ENCODE peak calls at places on chromosome 15, in nine cellular contexts. D, L, G, V, P, Q, U, B and E are unnamed samples.

GRCh38 chr15:85757073-85757938 is 37.4 kb downstream of the KLHL25 start:
- DNase-seq in L (no peak), U (no peak), D (no peak), P (no peak), G (no peak), B (no peak), Q (no peak), V (no peak), E (no peak)

GRCh38 chr15:75531041-75531450 is 48.1 kb downstream of the PTPN9 start:
- DNase-seq in U (no peak), L (peak; percentile 40), P (peak; percentile 79), V (peak; percentile 57), D (no peak), G (no peak), B (peak; percentile 6), Q (no peak), E (no peak)

GRCh38 chr15:47496343-47497185 is 220.7 kb upstream of the SEMA6D start:
- DNase-seq in B (no peak), V (no peak), Q (no peak), L (no peak), D (no peak), U (no peak), P (peak; percentile 17), G (no peak), E (no peak)

GRCh38 chr15:69292826-69293420 is 5.8 kb upstream of the PAQR5 start:
- DNase-seq in U (no peak), V (no peak), G (no peak), D (no peak), L (no peak), B (no peak), P (no peak), Q (no peak), E (no peak)

GRCh38 chr15:22888120-22888859 is 49.8 kb downstream of the NIPA2 start:
- DNase-seq in Q (no peak), B (peak; percentile 82), V (peak; percentile 87), L (peak; percentile 99), U (no peak), D (no peak), P (peak; percentile 99), G (no peak), E (no peak)

GRCh38 chr15:85592148-85592547 is 202.6 kb downstream of the KLHL25 start:
- DNase-seq in B (peak; percentile 86), V (peak; percentile 90), G (peak; percentile 71), D (no peak), Q (no peak), P (peak; percentile 95), U (peak; percentile 95), L (peak; percentile 86), E (no peak)

GRCh38 chr15:67820992-67821783 is 4.1 kb upstream of the SKOR1 start:
- DNase-seq in P (peak; percentile 66), L (peak; percentile 51), U (no peak), D (no peak), Q (no peak), V (peak; percentile 77), B (no peak), G (peak; percentile 84), E (no peak)

GRCh38 chr15:100818927-100819326 is 60.7 kb upstream of the ALDH1A3 start:
- DNase-seq in L (peak; percentile 72), P (peak; percentile 44), U (no peak), V (peak; percentile 71), D (no peak), Q (no peak), G (no peak), B (peak; percentile 26), E (no peak)

GRCh38 chr15:43105077-43105769 is 615 bp downstream of the UBR1 start:
- DNase-seq in D (no peak), P (peak; percentile 50), G (peak; percentile 15), V (no peak), L (peak; percentile 5), Q (no peak), U (no peak), B (no peak), E (peak; percentile 22)

DNA sequence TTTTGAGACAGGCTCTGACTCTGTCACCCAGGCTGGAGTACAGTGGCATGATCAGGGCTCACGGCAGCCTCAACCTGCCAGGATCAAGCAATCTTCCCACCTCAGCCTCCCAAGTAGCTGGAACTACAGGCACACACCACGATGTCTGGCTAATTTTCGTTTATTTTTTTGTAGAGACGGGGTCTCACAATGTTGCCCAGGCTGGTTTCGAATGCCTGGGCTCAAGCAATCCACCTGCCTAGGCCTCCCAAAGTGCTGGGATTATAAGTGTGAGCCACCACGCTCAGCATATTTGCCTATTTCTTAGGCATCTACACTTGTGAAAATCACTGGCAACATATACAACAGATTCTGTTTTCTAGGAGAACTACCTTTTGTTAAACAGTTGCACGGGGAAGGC is 16.9 kb downstream of the MYO1E start:
- DNase-seq in D (no peak), V (no peak), G (no peak), U (no peak), Q (no peak), L (no peak), P (no peak), B (no peak), E (no peak)
- H3K4me3 ChIP-seq in D (no peak overlapping the region), V (no peak overlapping the region), G (no peak overlapping the region), U (no peak overlapping the region), Q (no peak overlapping the region), L (no peak overlapping the region), P (no peak overlapping the region), B (no peak overlapping the region), E (no peak overlapping the region)

GRCh38 chr15:96267463-96267862 is 63.0 kb upstream of the NR2F2 start:
- DNase-seq in D (no peak), Q (no peak), L (no peak), U (no peak), G (no peak), V (no peak), P (no peak), B (no peak), E (no peak)

GRCh38 chr15:96273317-96274086 is 57.0 kb upstream of the NR2F2 start:
- DNase-seq in B (peak; percentile 98), Q (no peak), U (peak; percentile 100), D (peak; percentile 88), V (peak; percentile 57), G (no peak), L (peak; percentile 100), P (peak; percentile 99), E (no peak)

GRCh38 chr15:96268421-96269204 is 61.9 kb upstream of the NR2F2 start:
- DNase-seq in U (peak; percentile 89), Q (no peak), D (no peak), G (peak; percentile 69), P (peak; percentile 19), V (no peak), L (peak; percentile 66), B (no peak), E (no peak)

GRCh38 chr15:96272427-96272826 is 58.1 kb upstream of the NR2F2 start:
- DNase-seq in V (no peak), B (no peak), Q (no peak), D (no peak), L (no peak), P (no peak), U (no peak), G (no peak), E (no peak)

DNA sequence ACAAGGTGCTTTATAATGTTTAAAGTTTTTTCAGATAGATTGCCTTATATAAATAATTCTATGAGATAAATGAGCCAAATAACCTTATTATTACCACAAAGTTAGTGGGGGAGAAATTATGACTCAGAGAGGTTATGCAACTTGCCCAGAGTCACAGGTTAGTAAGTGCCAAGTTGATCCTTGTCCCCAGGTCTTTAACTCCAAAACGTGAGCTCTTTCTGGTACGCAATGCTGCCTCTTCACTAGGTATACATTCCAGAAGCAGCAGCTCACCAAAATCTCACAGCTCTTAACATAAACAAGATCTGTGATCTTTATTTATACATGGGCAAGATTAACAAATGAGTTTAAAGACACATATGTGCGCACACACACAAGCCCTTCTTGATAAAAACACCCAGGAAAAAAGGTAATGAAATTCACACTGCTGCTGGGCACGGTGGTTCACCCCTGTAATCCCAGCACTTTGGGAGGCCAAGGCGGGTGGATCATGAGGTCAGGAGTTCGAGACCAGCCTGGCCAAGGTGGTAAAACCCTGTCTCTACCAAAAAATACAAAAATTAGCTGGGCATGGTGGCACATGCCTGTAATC is 59.8 kb upstream of the NR2F2 start:
- DNase-seq in U (peak; percentile 97), G (no peak), L (peak; percentile 79), Q (no peak), P (peak; percentile 49), V (no peak), D (no peak), B (no peak), E (no peak)
- H3K4me3 ChIP-seq in U (no peak overlapping the region), G (no peak overlapping the region), L (no peak overlapping the region), Q (no peak overlapping the region), P (no peak overlapping the region), V (no peak overlapping the region), D (no peak overlapping the region), B (no peak overlapping the region), E (no peak overlapping the region)

GRCh38 chr15:78212546-78213424 is 21.6 kb downstream of the ACSBG1 start:
- DNase-seq in B (peak; percentile 31), V (peak; percentile 76), U (peak; percentile 85), L (peak; percentile 64), G (peak; percentile 23), Q (no peak), D (no peak), P (peak; percentile 91), E (no peak)

GRCh38 chr15:78212008-78212407 is 22.4 kb downstream of the ACSBG1 start:
- DNase-seq in V (no peak), G (peak; percentile 5), D (no peak), L (no peak), Q (no peak), P (no peak), U (no peak), B (no peak), E (no peak)

GRCh38 chr15:78211189-78211921 is 23.0 kb downstream of the ACSBG1 start:
- DNase-seq in U (no peak), Q (no peak), G (peak; percentile 9), B (no peak), P (no peak), L (no peak), D (no peak), V (no peak), E (no peak)

GRCh38 chr15:78213956-78214355 is 20.4 kb downstream of the ACSBG1 start:
- DNase-seq in B (no peak), G (no peak), U (no peak), Q (no peak), D (no peak), V (no peak), L (no peak), P (no peak), E (no peak)

DNA sequence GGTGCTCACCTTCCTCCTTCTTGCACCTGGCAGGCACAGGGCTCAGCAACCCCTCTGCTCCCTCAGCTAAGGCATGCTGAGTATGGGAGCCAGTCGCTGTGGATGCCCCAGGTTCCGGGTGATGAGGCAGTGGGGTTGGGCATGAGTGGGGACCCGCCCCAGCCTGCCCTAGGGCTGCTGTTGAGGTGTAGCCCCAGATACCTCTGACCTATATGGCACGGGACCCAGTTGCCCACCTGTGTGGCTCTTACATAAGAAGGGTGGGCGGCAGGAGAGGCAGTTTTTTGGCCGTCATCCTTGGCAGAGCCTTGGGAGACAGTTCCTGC is 21.0 kb downstream of the ACSBG1 start:
- DNase-seq in G (no peak), L (no peak), Q (no peak), B (no peak), U (no peak), P (no peak), D (no peak), V (no peak), E (no peak)
- H3K4me3 ChIP-seq in G (no peak overlapping the region), L (no peak overlapping the region), Q (no peak overlapping the region), B (no peak overlapping the region), U (no peak overlapping the region), P (no peak overlapping the region), D (no peak overlapping the region), V (no peak overlapping the region), E (no peak overlapping the region)

DNA sequence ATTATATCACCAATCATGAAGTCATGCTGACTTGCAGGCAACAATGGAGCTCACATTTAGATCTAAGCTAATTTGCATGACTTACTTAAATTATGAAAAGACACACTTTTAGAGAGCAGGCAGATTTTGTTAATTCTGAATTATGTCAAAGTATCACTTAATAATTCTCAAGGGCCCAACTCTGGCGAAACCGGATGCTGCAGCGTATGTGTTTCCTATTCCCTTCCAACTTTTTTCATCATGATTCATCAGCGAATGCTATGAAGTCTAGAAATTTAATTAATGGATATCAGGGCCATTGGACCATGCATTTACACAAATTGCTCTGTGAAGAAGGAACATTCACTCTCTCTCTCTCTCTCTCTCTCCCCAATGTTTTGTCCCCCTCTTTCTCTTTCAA is 63.5 kb upstream of the GOLGA8A start:
- DNase-seq in L (no peak), G (no peak), V (no peak), U (no peak), Q (no peak), D (no peak), P (no peak), B (no peak), E (no peak)
- H3K4me3 ChIP-seq in L (no peak overlapping the region), G (no peak overlapping the region), V (peak overlapping the region; percentile 35), U (no peak overlapping the region), Q (no peak overlapping the region), D (no peak overlapping the region), P (no peak overlapping the region), B (no peak overlapping the region), E (no peak overlapping the region)